ENCODE peak calls at places on chromosome 19, in nine cellular contexts. U is CD4-positive, alpha-beta memory T cell; H is suprapubic skin; Z is psoas muscle; X is iPS DF 6.9; G is neuronal stem cell; M is CD8-positive, alpha-beta T cell; Q is tibial artery; C is upper lobe of left lung. K is an unnamed sample.

GRCh38 chr19:9500796-9501195 is 2.4 kb upstream of the ZNF560 start:
- DNase-seq in Z (no peak), H (no peak), C (no peak), G (no peak), M (no peak), U (no peak), X (no peak), Q (no peak), K (no peak)

GRCh38 chr19:15759962-15760565 is 22.3 kb downstream of the OR10H3 start:
- DNase-seq in X (no peak), U (no peak), C (peak; percentile 56), G (no peak), Z (no peak), H (no peak), Q (no peak), M (no peak), K (no peak)

GRCh38 chr19:412356-413355 is 3.7 kb upstream of the C2CD4C start:
- DNase-seq in U (no peak), Z (no peak), G (no peak), X (no peak), C (no peak), H (no peak), M (no peak), Q (peak; percentile 15), K (no peak)

GRCh38 chr19:48170817-48171347 is 402 bp downstream of the ZSWIM9 start:
- DNase-seq in C (no peak), U (peak; percentile 40), H (no peak), Z (no peak), Q (no peak), G (no peak), X (no peak), M (no peak), K (no peak)

GRCh38 chr19:3687774-3688706 is 12.2 kb downstream of the PIP5K1C start:
- DNase-seq in Q (no peak), C (peak; percentile 87), X (no peak), Z (no peak), M (peak; percentile 46), G (no peak), U (peak; percentile 33), H (no peak), K (no peak)

GRCh38 chr19:49567722-49568454 is 12.5 kb downstream of the NOSIP start:
- DNase-seq in H (no peak), Q (no peak), X (no peak), G (no peak), C (no peak), U (peak; percentile 92), M (no peak), Z (no peak), K (no peak)

GRCh38 chr19:43470288-43470687 is 4.9 kb upstream of the LYPD3 start:
- DNase-seq in G (no peak), Q (no peak), X (no peak), U (peak; percentile 87), M (peak; percentile 27), Z (no peak), C (no peak), H (no peak), K (no peak)

GRCh38 chr19:3324405-3324856 is 42.0 kb upstream of the NFIC start:
- DNase-seq in Z (peak; percentile 63), X (no peak), H (no peak), M (peak; percentile 66), U (peak; percentile 66), Q (peak; percentile 47), G (no peak), C (no peak), K (no peak)

GRCh38 chr19:49425922-49426592 is 869 bp downstream of the GFY start:
- DNase-seq in H (peak; percentile 76), Z (no peak), C (peak; percentile 85), X (peak; percentile 85), U (peak; percentile 31), M (no peak), G (no peak), Q (no peak), K (no peak)

DNA sequence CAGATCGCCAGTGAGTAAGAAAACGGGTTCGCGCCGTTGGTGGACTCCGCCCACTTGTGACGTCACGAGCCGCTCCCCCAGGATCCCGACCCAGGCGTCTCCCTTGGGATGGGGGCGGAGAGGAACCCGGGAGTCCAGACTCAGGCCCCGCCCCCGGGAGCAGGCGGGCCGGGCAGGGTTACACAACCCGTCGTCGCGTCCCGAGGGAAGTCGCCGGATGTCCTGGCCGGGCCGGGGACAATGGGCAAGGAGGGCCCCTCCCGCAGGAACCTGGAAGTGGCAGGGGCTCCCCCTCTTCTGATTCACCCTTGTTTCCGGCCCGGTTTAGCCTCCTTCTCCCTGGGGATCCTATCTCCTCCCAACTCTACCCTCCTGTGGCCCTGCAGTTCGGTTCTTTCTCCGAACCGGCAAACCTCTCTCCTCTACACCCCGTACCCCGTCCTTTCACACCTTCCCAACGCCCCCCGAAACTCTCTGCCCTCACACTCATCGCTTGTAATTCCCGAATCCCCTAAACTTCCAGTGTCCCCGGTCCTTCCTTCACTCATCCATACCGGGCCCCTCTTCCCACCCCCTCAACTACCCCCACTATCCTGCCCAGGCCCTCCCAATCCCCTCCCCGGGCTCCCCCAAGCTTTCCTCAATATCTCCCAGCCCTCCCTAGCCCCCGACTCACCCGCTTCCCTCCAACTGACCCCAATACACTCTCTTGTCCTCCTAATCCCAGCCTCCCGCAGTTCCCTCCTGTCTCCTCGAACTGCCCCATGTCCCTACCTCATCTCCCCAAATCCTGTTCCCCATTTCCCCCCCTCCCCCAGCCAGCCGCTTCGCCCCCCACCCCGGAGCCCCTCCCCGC is 20.0 kb upstream of the ERCC1 start:
- DNase-seq in U (peak; percentile 75), Q (peak; percentile 98), G (peak; percentile 94), H (peak; percentile 99), C (peak; percentile 97), M (no peak), X (peak; percentile 90), Z (peak; percentile 98), K (peak; percentile 100)
- H3K27ac ChIP-seq in U (peak overlapping the region; percentile 78), Q (peak overlapping the region; percentile 95), G (peak overlapping the region; percentile 88), H (peak overlapping the region; percentile 96), C (peak overlapping the region; percentile 93), M (peak overlapping the region; percentile 55), X (no peak overlapping the region), Z (peak overlapping the region; percentile 85), K (peak overlapping the region; percentile 93)

DNA sequence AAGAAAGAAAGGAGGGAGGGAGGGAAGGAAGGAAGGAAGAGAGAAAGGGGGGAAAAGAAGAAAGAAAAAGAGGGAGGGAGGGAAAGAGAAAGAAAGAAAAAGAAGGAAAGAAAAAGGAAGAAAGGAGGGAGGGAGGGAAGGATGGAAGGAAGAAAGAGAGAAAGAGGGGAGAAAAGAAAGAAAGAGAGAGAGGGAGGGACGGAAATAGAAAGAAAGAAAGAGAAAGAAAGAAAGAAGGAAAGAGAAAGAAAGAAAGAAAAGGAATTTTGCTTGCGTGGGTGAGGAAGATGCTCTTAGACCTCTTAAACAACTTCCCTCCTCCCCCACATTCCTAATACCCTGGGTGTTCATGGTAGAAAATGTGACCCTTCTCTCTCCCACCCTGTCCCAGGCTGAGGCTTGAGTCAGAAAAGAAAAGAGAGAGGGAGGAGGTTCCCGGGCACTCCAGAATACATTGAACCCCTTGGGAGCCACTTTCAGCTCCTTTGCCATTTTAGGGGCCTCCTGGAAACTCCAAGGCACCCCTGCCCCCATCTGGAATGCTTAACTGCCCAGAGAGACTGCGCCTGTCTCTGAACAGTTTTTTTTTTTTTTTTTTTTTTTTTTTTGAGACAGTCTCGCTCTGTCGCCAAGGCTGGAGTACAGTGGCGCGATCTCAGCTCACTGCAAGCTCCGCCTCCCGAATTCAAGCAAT is 9.2 kb upstream of the KANK3 start:
- DNase-seq in U (no peak), G (no peak), Z (no peak), C (no peak), M (no peak), Q (no peak), X (no peak), H (no peak), K (no peak)
- H3K4me3 ChIP-seq in U (no peak overlapping the region), G (no peak overlapping the region), Z (peak overlapping the region; percentile 9), C (no peak overlapping the region), M (no peak overlapping the region), Q (peak overlapping the region; percentile 38), X (no peak overlapping the region), H (no peak overlapping the region), K (peak overlapping the region; percentile 55)

GRCh38 chr19:34261335-34262109 is 7.2 kb downstream of the GARRE1 start:
- DNase-seq in M (no peak), H (no peak), C (no peak), Q (no peak), X (no peak), Z (no peak), U (no peak), G (no peak), K (no peak)
- H3K27ac ChIP-seq in M (no peak overlapping the region), H (no peak overlapping the region), C (peak overlapping the region; percentile 35), Q (no peak overlapping the region), X (no peak overlapping the region), Z (no peak overlapping the region), U (no peak overlapping the region), G (no peak overlapping the region), K (peak overlapping the region; percentile 61)

DNA sequence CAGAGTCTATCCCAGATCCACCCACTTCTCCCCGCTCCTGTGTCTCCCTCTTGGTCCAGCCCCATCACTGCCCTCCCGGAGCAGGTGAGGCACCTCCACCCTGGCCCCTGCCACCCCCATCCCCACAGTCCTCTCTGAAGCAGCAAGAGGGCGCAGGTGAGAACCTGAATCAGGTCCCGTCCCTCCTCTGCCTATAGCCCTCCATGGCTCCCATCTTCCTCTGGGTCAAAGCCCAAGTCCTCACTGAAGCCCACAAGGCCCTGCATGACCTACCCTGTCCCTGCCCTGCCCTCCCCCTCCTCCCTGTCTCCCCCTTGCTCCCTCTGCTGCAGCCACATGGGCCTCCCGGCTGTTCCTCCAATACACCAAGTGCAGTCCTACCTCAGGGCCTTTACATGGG is 10.8 kb upstream of the ZNRF4 start:
- DNase-seq in Z (no peak), U (no peak), Q (no peak), H (no peak), C (no peak), G (no peak), M (no peak), X (no peak), K (no peak)
- H3K4me3 ChIP-seq in Z (no peak overlapping the region), U (no peak overlapping the region), Q (no peak overlapping the region), H (no peak overlapping the region), C (no peak overlapping the region), G (no peak overlapping the region), M (no peak overlapping the region), X (no peak overlapping the region), K (no peak overlapping the region)

GRCh38 chr19:52191374-52191773 is 1.5 kb downstream of the PPP2R1A start:
- DNase-seq in U (no peak), Q (no peak), H (no peak), M (no peak), Z (no peak), X (no peak), C (no peak), G (no peak), K (no peak)
- H3K27ac ChIP-seq in U (peak overlapping the region; percentile 93), Q (peak overlapping the region; percentile 100), H (peak overlapping the region; percentile 99), M (no peak overlapping the region), Z (peak overlapping the region; percentile 98), X (no peak overlapping the region), C (peak overlapping the region; percentile 99), G (no peak overlapping the region), K (peak overlapping the region; percentile 98)

K was measured in coronary artery.